ENCODE peak calls at places on chromosomes 4 and X, in seven cellular contexts. E is pancreas; N is CD8-positive, alpha-beta memory T cell; L is lower lobe of right lung; D is small intestine; M is uterus; H is CD4-positive, CD25-positive, alpha-beta regulatory T cell. I is an unnamed sample. For H3K36me3, the result is how much of the 10 kb centered on the place peaks cover.

GRCh38 chr4:3262208-3263052 is 13.5 kb downstream of the MSANTD1 start:
- DNase-seq in E (no peak), N (no peak), L (no peak), D (no peak), M (no peak), H (no peak), I (no peak)

GRCh38 chrX:139058831-139059495 is 347.4 kb upstream of the FGF13 start:
- DNase-seq in E (no peak), N (no peak), L (no peak), D (no peak), M (no peak), H (no peak), I (no peak)

GRCh38 chr4:7281316-7282093 is 89.2 kb downstream of the SORCS2 start:
- DNase-seq in E (no peak), N (no peak), L (no peak), D (no peak), M (no peak), H (no peak), I (no peak)

GRCh38 chrX:68947882-68948605 is 119.2 kb downstream of the EFNB1 start:
- DNase-seq in E (no peak), N (no peak), L (no peak), D (no peak), M (no peak), H (no peak), I (no peak)

GRCh38 chr4:113106076-113106475 is 56.6 kb downstream of the ANK2 start:
- DNase-seq in E (no peak), N (no peak), L (no peak), D (peak), M (no peak), H (no peak), I (no peak)

GRCh38 chrX:129693343-129693742 is 38.6 kb upstream of the APLN start:
- DNase-seq in E (no peak), N (no peak), L (no peak), D (peak), M (no peak), H (no peak), I (no peak)

GRCh38 chr4:128385683-128386304 is 98.2 kb upstream of the PGRMC2 start:
- DNase-seq in E (no peak), N (no peak), L (no peak), D (no peak), M (no peak), H (no peak), I (no peak)

GRCh38 chrX:153924149-153924861 is 1.8 kb downstream of the ARHGAP4 start:
- DNase-seq in E (no peak), N (peak), L (no peak), D (peak), M (no peak), H (peak), I (no peak)

GRCh38 chrX:73913580-73913979 is 350.6 kb downstream of the CHIC1 start:
- DNase-seq in E (no peak), N (no peak), L (no peak), D (no peak), M (no peak), H (no peak), I (no peak)

GRCh38 chrX:109740076-109740809 is 7.2 kb upstream of the ACSL4 start:
- DNase-seq in E (no peak), N (no peak), L (no peak), D (peak), M (no peak), H (no peak), I (no peak)

GRCh38 chr4:168655182-168655581 is 158.3 kb downstream of the PALLD start:
- DNase-seq in E (no peak), N (no peak), L (no peak), D (peak), M (no peak), H (no peak), I (no peak)

GRCh38 chrX:54180403-54180802 is 2.7 kb downstream of the FAM120C start:
- DNase-seq in E (no peak), N (no peak), L (no peak), D (no peak), M (no peak), H (no peak), I (no peak)

GRCh38 chrX:794311-794710 is 163.7 kb downstream of the SHOX start:
- DNase-seq in E (no peak), N (no peak), L (no peak), D (no peak), M (no peak), H (no peak), I (no peak)

GRCh38 chr4:83436680-83437079 is 18.9 kb downstream of the HELQ start:
- DNase-seq in E (no peak), N (no peak), L (no peak), D (no peak), M (no peak), H (no peak), I (no peak)

DNA sequence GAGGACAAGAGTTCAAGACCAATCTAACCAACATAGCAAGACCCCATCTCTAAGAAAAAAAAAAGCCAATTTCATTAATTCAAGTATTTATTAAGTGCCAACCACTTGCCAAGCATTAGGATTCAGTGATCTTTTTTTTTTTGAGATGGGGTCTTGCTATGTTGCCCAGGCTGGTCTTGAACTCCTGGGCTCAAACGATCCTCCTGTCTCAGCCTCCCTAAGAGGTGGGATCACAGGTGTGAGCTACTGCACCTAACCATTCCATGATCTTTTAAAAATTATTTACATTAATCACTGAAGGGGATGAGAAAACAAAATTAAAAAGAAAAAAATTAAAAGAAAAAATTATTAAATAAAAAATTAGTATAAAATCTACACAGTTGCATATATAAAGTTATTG is 24.4 kb downstream of the HELQ start:
- DNase-seq in E (no peak), N (no peak), L (no peak), D (no peak), M (no peak), H (no peak), I (no peak)
- H3K36me3 ChIP-seq in E (under half), N (under half), L (half or more), D (under half), M (under half), H (half or more), I (half or more)

GRCh38 chr4:157114671-157115070 is 38.7 kb downstream of the GLRB start:
- DNase-seq in E (no peak), N (no peak), L (no peak), D (no peak), M (no peak), H (no peak), I (no peak)
- H3K36me3 ChIP-seq in E (under half), N (under half), L (under half), D (under half), M (under half), H (under half), I (under half)

DNA sequence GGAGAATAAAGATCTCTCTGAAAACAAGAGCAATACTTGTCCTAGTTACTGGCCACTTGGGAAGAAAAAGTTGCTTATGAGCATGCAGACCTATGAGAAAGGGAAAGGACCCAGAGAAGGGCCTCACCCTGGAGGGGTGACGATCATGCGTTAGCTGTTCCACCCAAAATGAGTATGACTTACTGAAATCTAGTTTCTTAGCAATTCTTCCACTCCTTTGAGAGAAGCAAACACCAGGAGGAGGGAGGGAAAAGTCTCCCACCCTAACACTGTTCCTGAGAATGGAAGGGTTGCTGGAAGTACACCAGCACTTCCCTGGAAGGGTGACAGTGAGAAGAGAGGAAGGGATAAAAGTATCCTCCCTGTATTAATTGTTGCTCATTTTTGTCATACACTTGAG is 107.9 kb downstream of the ADGRL3 start:
- DNase-seq in E (no peak), N (no peak), L (no peak), D (no peak), M (no peak), H (no peak), I (no peak)
- H3K36me3 ChIP-seq in E (under half), N (under half), L (under half), D (under half), M (under half), H (under half), I (under half)

DNA sequence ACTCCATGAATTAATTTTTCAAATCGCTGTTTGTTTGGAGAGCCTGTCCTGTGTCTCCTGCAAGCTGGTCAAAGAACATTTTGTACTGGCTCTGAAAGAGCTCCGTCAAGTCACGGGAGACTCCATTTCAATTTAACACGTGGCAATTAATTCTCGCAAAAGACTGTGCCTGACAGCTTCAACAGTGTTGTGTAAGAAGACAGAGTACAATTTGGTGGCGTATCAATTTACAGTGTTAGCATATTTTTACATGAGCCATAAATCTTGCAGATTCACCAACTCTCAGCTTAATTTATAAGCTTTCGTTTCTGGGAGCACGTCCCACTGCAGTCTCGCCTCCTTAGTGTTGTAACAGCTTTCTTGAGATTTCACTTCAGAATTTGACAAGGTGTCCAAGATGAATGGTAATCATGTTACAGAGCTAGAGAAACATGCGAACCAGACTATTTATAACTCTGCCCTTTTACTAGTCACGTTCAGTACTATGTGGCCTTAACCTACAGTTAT is 70.8 kb downstream of the RWDD4 start:
- DNase-seq in E (no peak), N (no peak), L (no peak), D (peak), M (peak), H (no peak), I (peak)
- H3K36me3 ChIP-seq in E (under half), N (under half), L (under half), D (under half), M (under half), H (under half), I (under half)

GRCh38 chr4:1321486-1321885 is 25.5 kb upstream of the UVSSA start:
- DNase-seq in E (no peak), N (no peak), L (peak), D (no peak), M (no peak), H (no peak), I (peak)
- H3K36me3 ChIP-seq in E (under half), N (under half), L (half or more), D (under half), M (under half), H (half or more), I (half or more)

GRCh38 chrX:49246541-49246940 is 11.3 kb downstream of the CCDC22 start:
- DNase-seq in E (no peak), N (no peak), L (no peak), D (no peak), M (no peak), H (no peak), I (no peak)
- H3K36me3 ChIP-seq in E (under half), N (under half), L (half or more), D (under half), M (under half), H (under half), I (under half)

I was measured in psoas muscle.